ENCODE peak calls at places on chromosomes 13 and 19, in seven cellular contexts. One of them, this sample, is unnamed.
A peak's percentile ranks its signal among the peaks of the same experiment; 100 is the strongest.

GRCh38 chr19:52778811-52779210 is 7.8 kb downstream of the ZNF600 start:
- DNase-seq in H54: no peak
- DNase-seq in iris pigment epithelial cell: peak; percentile 25
- DNase-seq in activated T-helper 1 cell treated with anti-CD3 and anti-CD28 coated beads, Interleukin-12 subunit alpha, Interleukin-12 subunit beta, Interleukin-2, Interleukin-4 antibody, amounts not matched to agents 30 ng/mL and 10 ng/mL and 1 ng/mL, durations not matched to agents 14 hours and 24 hours and 36 hours: peak; percentile 28
- DNase-seq in epithelial cell of esophagus: no peak
- DNase-seq in gastrocnemius medialis: no peak
- DNase-seq in HAP-1: no peak
- DNase-seq in this sample: no peak

GRCh38 chr13:113369881-113370280 is 6.0 kb upstream of the GRTP1 start:
- DNase-seq in H54: no peak
- DNase-seq in iris pigment epithelial cell: no peak
- DNase-seq in activated T-helper 1 cell treated with anti-CD3 and anti-CD28 coated beads, Interleukin-12 subunit alpha, Interleukin-12 subunit beta, Interleukin-2, Interleukin-4 antibody, amounts not matched to agents 30 ng/mL and 10 ng/mL and 1 ng/mL, durations not matched to agents 14 hours and 24 hours and 36 hours: no peak
- DNase-seq in epithelial cell of esophagus: no peak
- DNase-seq in gastrocnemius medialis: no peak
- DNase-seq in HAP-1: no peak
- DNase-seq in this sample: no peak

GRCh38 chr19:7973883-7974282 is 30.4 kb upstream of the TIMM44 start:
- DNase-seq in H54: no peak
- DNase-seq in iris pigment epithelial cell: no peak
- DNase-seq in activated T-helper 1 cell treated with anti-CD3 and anti-CD28 coated beads, Interleukin-12 subunit alpha, Interleukin-12 subunit beta, Interleukin-2, Interleukin-4 antibody, amounts not matched to agents 30 ng/mL and 10 ng/mL and 1 ng/mL, durations not matched to agents 14 hours and 24 hours and 36 hours: no peak
- DNase-seq in epithelial cell of esophagus: no peak
- DNase-seq in gastrocnemius medialis: peak; percentile 68
- DNase-seq in HAP-1: no peak
- DNase-seq in this sample: no peak

GRCh38 chr19:12955996-12956395 is 1.0 kb downstream of the GADD45GIP1 start:
- DNase-seq in H54: no peak
- DNase-seq in iris pigment epithelial cell: no peak
- DNase-seq in activated T-helper 1 cell treated with anti-CD3 and anti-CD28 coated beads, Interleukin-12 subunit alpha, Interleukin-12 subunit beta, Interleukin-2, Interleukin-4 antibody, amounts not matched to agents 30 ng/mL and 10 ng/mL and 1 ng/mL, durations not matched to agents 14 hours and 24 hours and 36 hours: no peak
- DNase-seq in epithelial cell of esophagus: peak; percentile 28
- DNase-seq in gastrocnemius medialis: no peak
- DNase-seq in HAP-1: no peak
- DNase-seq in this sample: no peak

GRCh38 chr19:51784922-51785690 is 9.9 kb upstream of the FPR3 start:
- DNase-seq in H54: no peak
- DNase-seq in iris pigment epithelial cell: peak; percentile 79
- DNase-seq in activated T-helper 1 cell treated with anti-CD3 and anti-CD28 coated beads, Interleukin-12 subunit alpha, Interleukin-12 subunit beta, Interleukin-2, Interleukin-4 antibody, amounts not matched to agents 30 ng/mL and 10 ng/mL and 1 ng/mL, durations not matched to agents 14 hours and 24 hours and 36 hours: peak; percentile 6
- DNase-seq in epithelial cell of esophagus: peak; percentile 72
- DNase-seq in gastrocnemius medialis: peak; percentile 45
- DNase-seq in HAP-1: no peak
- DNase-seq in this sample: peak; percentile 99

GRCh38 chr13:28229522-28229921 is 91.2 kb downstream of the PAN3 start:
- DNase-seq in H54: no peak
- DNase-seq in iris pigment epithelial cell: no peak
- DNase-seq in activated T-helper 1 cell treated with anti-CD3 and anti-CD28 coated beads, Interleukin-12 subunit alpha, Interleukin-12 subunit beta, Interleukin-2, Interleukin-4 antibody, amounts not matched to agents 30 ng/mL and 10 ng/mL and 1 ng/mL, durations not matched to agents 14 hours and 24 hours and 36 hours: no peak
- DNase-seq in epithelial cell of esophagus: no peak
- DNase-seq in gastrocnemius medialis: no peak
- DNase-seq in HAP-1: no peak
- DNase-seq in this sample: no peak

GRCh38 chr13:24228852-24229458 is 68.4 kb downstream of the SPATA13 start:
- DNase-seq in H54: peak; percentile 9
- DNase-seq in iris pigment epithelial cell: peak; percentile 81
- DNase-seq in activated T-helper 1 cell treated with anti-CD3 and anti-CD28 coated beads, Interleukin-12 subunit alpha, Interleukin-12 subunit beta, Interleukin-2, Interleukin-4 antibody, amounts not matched to agents 30 ng/mL and 10 ng/mL and 1 ng/mL, durations not matched to agents 14 hours and 24 hours and 36 hours: no peak
- DNase-seq in epithelial cell of esophagus: peak; percentile 75
- DNase-seq in gastrocnemius medialis: no peak
- DNase-seq in HAP-1: peak; percentile 64
- DNase-seq in this sample: peak; percentile 75

GRCh38 chr19:8206147-8207087 is 2.8 kb upstream of the CERS4 start:
- DNase-seq in H54: no peak
- DNase-seq in iris pigment epithelial cell: no peak
- DNase-seq in activated T-helper 1 cell treated with anti-CD3 and anti-CD28 coated beads, Interleukin-12 subunit alpha, Interleukin-12 subunit beta, Interleukin-2, Interleukin-4 antibody, amounts not matched to agents 30 ng/mL and 10 ng/mL and 1 ng/mL, durations not matched to agents 14 hours and 24 hours and 36 hours: no peak
- DNase-seq in epithelial cell of esophagus: no peak
- DNase-seq in gastrocnemius medialis: no peak
- DNase-seq in HAP-1: no peak
- DNase-seq in this sample: no peak

GRCh38 chr19:33150852-33151518 is 19.1 kb downstream of the WDR88 start:
- DNase-seq in H54: no peak
- DNase-seq in iris pigment epithelial cell: no peak
- DNase-seq in activated T-helper 1 cell treated with anti-CD3 and anti-CD28 coated beads, Interleukin-12 subunit alpha, Interleukin-12 subunit beta, Interleukin-2, Interleukin-4 antibody, amounts not matched to agents 30 ng/mL and 10 ng/mL and 1 ng/mL, durations not matched to agents 14 hours and 24 hours and 36 hours: no peak
- DNase-seq in epithelial cell of esophagus: peak; percentile 32
- DNase-seq in gastrocnemius medialis: no peak
- DNase-seq in HAP-1: no peak
- DNase-seq in this sample: no peak

This sample was measured in amniotic epithelial cell.